ENCODE peak calls at places on chromosomes 16 and 17, in eight cellular contexts. I, G, F, U, E, C, H and Y are unnamed samples.

GRCh38 chr16:73356401-73357079 is 308.6 kb upstream of the ZFHX3 start:
- DNase-seq in I (no peak), G (no peak), F (no peak), U (no peak), E (no peak), C (no peak), H (no peak), Y (no peak)

GRCh38 chr16:63466-63865 is 9.0 kb downstream of the RHBDF1 start:
- DNase-seq in I (no peak), G (no peak), F (no peak), U (no peak), E (no peak), C (no peak), H (no peak), Y (no peak)

GRCh38 chr17:74852237-74853047 is 7.2 kb downstream of the GRIN2C start:
- DNase-seq in I (no peak), G (peak), F (no peak), U (peak), E (peak), C (no peak), H (peak), Y (no peak)

GRCh38 chr16:28300327-28300726 is 8.0 kb downstream of the SBK1 start:
- DNase-seq in I (no peak), G (no peak), F (no peak), U (no peak), E (no peak), C (no peak), H (no peak), Y (no peak)

GRCh38 chr17:75130632-75131277 is 787 bp downstream of the NT5C start:
- DNase-seq in I (peak), G (peak), F (no peak), U (peak), E (no peak), C (peak), H (peak), Y (peak)

GRCh38 chr17:75712480-75712879 is 8.8 kb upstream of the ITGB4 start:
- DNase-seq in I (no peak), G (no peak), F (no peak), U (no peak), E (no peak), C (peak), H (no peak), Y (no peak)

GRCh38 chr16:1890701-1891035 is 18.7 kb upstream of the MEIOB start:
- DNase-seq in I (no peak), G (no peak), F (no peak), U (no peak), E (no peak), C (no peak), H (no peak), Y (no peak)

GRCh38 chr16:57668630-57669475 is 747 bp downstream of the ADGRG3 start:
- DNase-seq in I (no peak), G (no peak), F (no peak), U (no peak), E (no peak), C (no peak), H (no peak), Y (no peak)

GRCh38 chr17:31052187-31052889 is 42.4 kb upstream of the NF1 start:
- DNase-seq in I (no peak), G (peak), F (peak), U (no peak), E (no peak), C (peak), H (no peak), Y (no peak)

GRCh38 chr16:70709961-70710360 is 24.1 kb upstream of the MTSS2 start:
- DNase-seq in I (no peak), G (no peak), F (no peak), U (no peak), E (no peak), C (no peak), H (no peak), Y (no peak)

GRCh38 chr16:88569614-88569984 is 604 bp upstream of the ZC3H18 start:
- DNase-seq in I (peak), G (no peak), F (no peak), U (no peak), E (no peak), C (no peak), H (no peak), Y (no peak)

GRCh38 chr17:20187049-20187448 is 177.9 kb downstream of the SPECC1 start:
- DNase-seq in I (no peak), G (no peak), F (no peak), U (no peak), E (no peak), C (peak), H (no peak), Y (no peak)

GRCh38 chr17:8384801-8385335 is 1.9 kb upstream of the RPL26 start:
- DNase-seq in I (peak), G (peak), F (peak), U (no peak), E (no peak), C (peak), H (no peak), Y (no peak)

GRCh38 chr17:15738066-15738465 is 6.0 kb downstream of the TBC1D26 start:
- DNase-seq in I (no peak), G (no peak), F (no peak), U (no peak), E (no peak), C (no peak), H (no peak), Y (no peak)

GRCh38 chr16:8627456-8627855 is 6.0 kb downstream of the METTL22 start:
- DNase-seq in I (no peak), G (no peak), F (no peak), U (no peak), E (no peak), C (no peak), H (no peak), Y (no peak)

GRCh38 chr17:77717941-77718668 is 240.4 kb upstream of the TNRC6C start:
- DNase-seq in I (no peak), G (no peak), F (no peak), U (no peak), E (no peak), C (no peak), H (no peak), Y (no peak)

GRCh38 chr16:90078594-90078895 is 1.4 kb upstream of the PRDM7 start:
- DNase-seq in I (no peak), G (no peak), F (no peak), U (no peak), E (no peak), C (no peak), H (no peak), Y (no peak)

GRCh38 chr17:70563301-70563820 is 394.0 kb downstream of the KCNJ2 start:
- DNase-seq in I (peak), G (no peak), F (peak), U (no peak), E (no peak), C (peak), H (no peak), Y (no peak)

GRCh38 chr16:24045641-24046040 is 209.9 kb downstream of the PRKCB start:
- DNase-seq in I (no peak), G (no peak), F (no peak), U (no peak), E (no peak), C (no peak), H (no peak), Y (peak)

GRCh38 chr16:25063865-25064264 is 47.7 kb upstream of the LCMT1 start:
- DNase-seq in I (no peak), G (peak), F (no peak), U (no peak), E (no peak), C (peak), H (no peak), Y (no peak)

GRCh38 chr17:72492494-72492893 is 371.7 kb downstream of the SOX9 start:
- DNase-seq in I (no peak), G (no peak), F (no peak), U (no peak), E (no peak), C (no peak), H (no peak), Y (no peak)

GRCh38 chr17:332558-333322 is 19.9 kb downstream of the RPH3AL start:
- DNase-seq in I (no peak), G (peak), F (no peak), U (no peak), E (no peak), C (peak), H (no peak), Y (no peak)

GRCh38 chr17:79970576-79971068 is 65.0 kb downstream of the TBC1D16 start:
- DNase-seq in I (peak), G (peak), F (no peak), U (no peak), E (no peak), C (no peak), H (peak), Y (peak)

GRCh38 chr17:29566473-29567361 is at the start of gene ABHD15:
- DNase-seq in I (peak), G (peak), F (peak), U (peak), E (peak), C (peak), H (peak), Y (peak)

GRCh38 chr16:50263940-50264929 is 2.1 kb upstream of the ADCY7 start:
- DNase-seq in I (no peak), G (peak), F (no peak), U (no peak), E (no peak), C (peak), H (no peak), Y (no peak)

GRCh38 chr17:32954477-32954876 is 26.5 kb downstream of the TMEM98 start:
- DNase-seq in I (no peak), G (no peak), F (no peak), U (no peak), E (no peak), C (no peak), H (no peak), Y (no peak)

GRCh38 chr17:10549108-10549842 is at the start of gene MYH2:
- DNase-seq in I (no peak), G (no peak), F (no peak), U (no peak), E (no peak), C (peak), H (no peak), Y (no peak)

GRCh38 chr16:49605536-49606241 is 232.1 kb downstream of the C16orf78 start:
- DNase-seq in I (no peak), G (no peak), F (no peak), U (no peak), E (no peak), C (no peak), H (no peak), Y (no peak)

GRCh38 chr16:89599451-89599858 is 14.0 kb upstream of the DPEP1 start:
- DNase-seq in I (peak), G (no peak), F (no peak), U (no peak), E (no peak), C (no peak), H (no peak), Y (no peak)

GRCh38 chr16:83513006-83513755 is 294.6 kb upstream of the HSBP1 start:
- DNase-seq in I (peak), G (peak), F (peak), U (no peak), E (no peak), C (peak), H (no peak), Y (no peak)

GRCh38 chr17:70327723-70328122 is 158.4 kb downstream of the KCNJ2 start:
- DNase-seq in I (no peak), G (no peak), F (no peak), U (no peak), E (no peak), C (no peak), H (no peak), Y (no peak)

GRCh38 chr17:57422574-57423164 is 166.3 kb downstream of the MSI2 start:
- DNase-seq in I (no peak), G (peak), F (no peak), U (no peak), E (no peak), C (peak), H (no peak), Y (no peak)

GRCh38 chr16:58628845-58629680 is 563 bp downstream of the CNOT1 start:
- DNase-seq in I (peak), G (no peak), F (no peak), U (peak), E (peak), C (peak), H (peak), Y (peak)